ENCODE peak calls at places on chromosome 17, in five cellular contexts. One of them, this sample, is unnamed.

GRCh38 chr17:47368262-47368661 is 44.5 kb downstream of the EFCAB13 start:
- DNase-seq in pancreas: no peak
- DNase-seq in activated CD4-positive, alpha-beta T cell treated with anti-CD3 and anti-CD28 coated beads, Interleukin-2, amount 50 U/mL, for 4 hours: no peak
- DNase-seq in SW480: no peak
- DNase-seq in stimulated activated CD4-positive, alpha-beta T cell treated with anti-CD3 and anti-CD28 coated beads, Interleukin-4, amount 100 ng/mL, for 4 hours: no peak
- DNase-seq in this sample: no peak

GRCh38 chr17:38773258-38773657 is 20.7 kb downstream of the PSMB3 start:
- DNase-seq in stimulated activated CD4-positive, alpha-beta T cell treated with anti-CD3 and anti-CD28 coated beads, Interleukin-4, amount 100 ng/mL, for 4 hours: no peak
- DNase-seq in activated CD4-positive, alpha-beta T cell treated with anti-CD3 and anti-CD28 coated beads, Interleukin-2, amount 50 U/mL, for 4 hours: no peak
- DNase-seq in pancreas: no peak
- DNase-seq in SW480: no peak
- DNase-seq in this sample: no peak

GRCh38 chr17:75289122-75289831 is at the start of gene SLC25A19:
- DNase-seq in pancreas: peak
- DNase-seq in stimulated activated CD4-positive, alpha-beta T cell treated with anti-CD3 and anti-CD28 coated beads, Interleukin-4, amount 100 ng/mL, for 4 hours: peak
- DNase-seq in SW480: peak
- DNase-seq in activated CD4-positive, alpha-beta T cell treated with anti-CD3 and anti-CD28 coated beads, Interleukin-2, amount 50 U/mL, for 4 hours: peak
- DNase-seq in this sample: peak

GRCh38 chr17:46199379-46199778 is 6.2 kb upstream of the KANSL1 start:
- DNase-seq in stimulated activated CD4-positive, alpha-beta T cell treated with anti-CD3 and anti-CD28 coated beads, Interleukin-4, amount 100 ng/mL, for 4 hours: no peak
- DNase-seq in pancreas: no peak
- DNase-seq in activated CD4-positive, alpha-beta T cell treated with anti-CD3 and anti-CD28 coated beads, Interleukin-2, amount 50 U/mL, for 4 hours: no peak
- DNase-seq in SW480: no peak
- DNase-seq in this sample: no peak

GRCh38 chr17:55283256-55283965 is 18.7 kb downstream of the HLF start:
- DNase-seq in stimulated activated CD4-positive, alpha-beta T cell treated with anti-CD3 and anti-CD28 coated beads, Interleukin-4, amount 100 ng/mL, for 4 hours: no peak
- DNase-seq in activated CD4-positive, alpha-beta T cell treated with anti-CD3 and anti-CD28 coated beads, Interleukin-2, amount 50 U/mL, for 4 hours: no peak
- DNase-seq in SW480: no peak
- DNase-seq in pancreas: no peak
- DNase-seq in this sample: no peak

GRCh38 chr17:13513039-13513405 is 88.7 kb downstream of the HS3ST3A1 start:
- DNase-seq in stimulated activated CD4-positive, alpha-beta T cell treated with anti-CD3 and anti-CD28 coated beads, Interleukin-4, amount 100 ng/mL, for 4 hours: no peak
- DNase-seq in activated CD4-positive, alpha-beta T cell treated with anti-CD3 and anti-CD28 coated beads, Interleukin-2, amount 50 U/mL, for 4 hours: no peak
- DNase-seq in SW480: no peak
- DNase-seq in pancreas: no peak
- DNase-seq in this sample: no peak

GRCh38 chr17:77273397-77274136 is 132.8 kb downstream of the SEC14L1 start:
- DNase-seq in activated CD4-positive, alpha-beta T cell treated with anti-CD3 and anti-CD28 coated beads, Interleukin-2, amount 50 U/mL, for 4 hours: no peak
- DNase-seq in pancreas: no peak
- DNase-seq in SW480: no peak
- DNase-seq in stimulated activated CD4-positive, alpha-beta T cell treated with anti-CD3 and anti-CD28 coated beads, Interleukin-4, amount 100 ng/mL, for 4 hours: no peak
- DNase-seq in this sample: no peak

GRCh38 chr17:41695954-41696720 is 7.5 kb downstream of the EIF1 start:
- DNase-seq in stimulated activated CD4-positive, alpha-beta T cell treated with anti-CD3 and anti-CD28 coated beads, Interleukin-4, amount 100 ng/mL, for 4 hours: peak
- DNase-seq in activated CD4-positive, alpha-beta T cell treated with anti-CD3 and anti-CD28 coated beads, Interleukin-2, amount 50 U/mL, for 4 hours: peak
- DNase-seq in pancreas: peak
- DNase-seq in SW480: peak
- DNase-seq in this sample: peak

GRCh38 chr17:59903455-59903854 is 10.5 kb downstream of the RPS6KB1 start:
- DNase-seq in activated CD4-positive, alpha-beta T cell treated with anti-CD3 and anti-CD28 coated beads, Interleukin-2, amount 50 U/mL, for 4 hours: no peak
- DNase-seq in stimulated activated CD4-positive, alpha-beta T cell treated with anti-CD3 and anti-CD28 coated beads, Interleukin-4, amount 100 ng/mL, for 4 hours: no peak
- DNase-seq in SW480: no peak
- DNase-seq in pancreas: no peak
- DNase-seq in this sample: no peak

GRCh38 chr17:56175299-56175935 is 22.1 kb downstream of the ANKFN1 start:
- DNase-seq in pancreas: no peak
- DNase-seq in stimulated activated CD4-positive, alpha-beta T cell treated with anti-CD3 and anti-CD28 coated beads, Interleukin-4, amount 100 ng/mL, for 4 hours: no peak
- DNase-seq in SW480: no peak
- DNase-seq in activated CD4-positive, alpha-beta T cell treated with anti-CD3 and anti-CD28 coated beads, Interleukin-2, amount 50 U/mL, for 4 hours: no peak
- DNase-seq in this sample: no peak

GRCh38 chr17:14332331-14332730 is 31.4 kb downstream of the HS3ST3B1 start:
- DNase-seq in pancreas: no peak
- DNase-seq in stimulated activated CD4-positive, alpha-beta T cell treated with anti-CD3 and anti-CD28 coated beads, Interleukin-4, amount 100 ng/mL, for 4 hours: no peak
- DNase-seq in SW480: no peak
- DNase-seq in activated CD4-positive, alpha-beta T cell treated with anti-CD3 and anti-CD28 coated beads, Interleukin-2, amount 50 U/mL, for 4 hours: no peak
- DNase-seq in this sample: no peak

GRCh38 chr17:9839433-9839832 is 13.7 kb downstream of the GLP2R start:
- DNase-seq in pancreas: no peak
- DNase-seq in SW480: no peak
- DNase-seq in activated CD4-positive, alpha-beta T cell treated with anti-CD3 and anti-CD28 coated beads, Interleukin-2, amount 50 U/mL, for 4 hours: no peak
- DNase-seq in stimulated activated CD4-positive, alpha-beta T cell treated with anti-CD3 and anti-CD28 coated beads, Interleukin-4, amount 100 ng/mL, for 4 hours: no peak
- DNase-seq in this sample: no peak

GRCh38 chr17:67431210-67432015 is 54.3 kb downstream of the PITPNC1 start:
- DNase-seq in stimulated activated CD4-positive, alpha-beta T cell treated with anti-CD3 and anti-CD28 coated beads, Interleukin-4, amount 100 ng/mL, for 4 hours: no peak
- DNase-seq in activated CD4-positive, alpha-beta T cell treated with anti-CD3 and anti-CD28 coated beads, Interleukin-2, amount 50 U/mL, for 4 hours: no peak
- DNase-seq in SW480: peak
- DNase-seq in pancreas: no peak
- DNase-seq in this sample: no peak

GRCh38 chr17:49925916-49926315 is 43.1 kb upstream of the DLX4 start:
- DNase-seq in SW480: no peak
- DNase-seq in pancreas: no peak
- DNase-seq in stimulated activated CD4-positive, alpha-beta T cell treated with anti-CD3 and anti-CD28 coated beads, Interleukin-4, amount 100 ng/mL, for 4 hours: no peak
- DNase-seq in activated CD4-positive, alpha-beta T cell treated with anti-CD3 and anti-CD28 coated beads, Interleukin-2, amount 50 U/mL, for 4 hours: no peak
- DNase-seq in this sample: no peak

GRCh38 chr17:17540278-17540906 is 44.2 kb upstream of the RASD1 start:
- DNase-seq in pancreas: no peak
- DNase-seq in SW480: no peak
- DNase-seq in activated CD4-positive, alpha-beta T cell treated with anti-CD3 and anti-CD28 coated beads, Interleukin-2, amount 50 U/mL, for 4 hours: no peak
- DNase-seq in stimulated activated CD4-positive, alpha-beta T cell treated with anti-CD3 and anti-CD28 coated beads, Interleukin-4, amount 100 ng/mL, for 4 hours: no peak
- DNase-seq in this sample: no peak

GRCh38 chr17:39921323-39921722 is 2.9 kb upstream of the GSDMB start:
- DNase-seq in stimulated activated CD4-positive, alpha-beta T cell treated with anti-CD3 and anti-CD28 coated beads, Interleukin-4, amount 100 ng/mL, for 4 hours: peak
- DNase-seq in activated CD4-positive, alpha-beta T cell treated with anti-CD3 and anti-CD28 coated beads, Interleukin-2, amount 50 U/mL, for 4 hours: no peak
- DNase-seq in SW480: no peak
- DNase-seq in pancreas: no peak
- DNase-seq in this sample: no peak

GRCh38 chr17:75551276-75551675 is 25.8 kb downstream of the LLGL2 start:
- DNase-seq in pancreas: no peak
- DNase-seq in activated CD4-positive, alpha-beta T cell treated with anti-CD3 and anti-CD28 coated beads, Interleukin-2, amount 50 U/mL, for 4 hours: no peak
- DNase-seq in SW480: no peak
- DNase-seq in stimulated activated CD4-positive, alpha-beta T cell treated with anti-CD3 and anti-CD28 coated beads, Interleukin-4, amount 100 ng/mL, for 4 hours: no peak
- DNase-seq in this sample: no peak

GRCh38 chr17:46995841-46996571 is 17.0 kb upstream of the RPRML start:
- DNase-seq in stimulated activated CD4-positive, alpha-beta T cell treated with anti-CD3 and anti-CD28 coated beads, Interleukin-4, amount 100 ng/mL, for 4 hours: no peak
- DNase-seq in SW480: no peak
- DNase-seq in pancreas: no peak
- DNase-seq in activated CD4-positive, alpha-beta T cell treated with anti-CD3 and anti-CD28 coated beads, Interleukin-2, amount 50 U/mL, for 4 hours: no peak
- DNase-seq in this sample: no peak

GRCh38 chr17:1839516-1839915 is 9.7 kb downstream of the RPA1 start:
- DNase-seq in pancreas: no peak
- DNase-seq in activated CD4-positive, alpha-beta T cell treated with anti-CD3 and anti-CD28 coated beads, Interleukin-2, amount 50 U/mL, for 4 hours: no peak
- DNase-seq in SW480: no peak
- DNase-seq in stimulated activated CD4-positive, alpha-beta T cell treated with anti-CD3 and anti-CD28 coated beads, Interleukin-4, amount 100 ng/mL, for 4 hours: no peak
- DNase-seq in this sample: no peak

GRCh38 chr17:50129303-50129945 is 536 bp downstream of the SAMD14 start:
- DNase-seq in stimulated activated CD4-positive, alpha-beta T cell treated with anti-CD3 and anti-CD28 coated beads, Interleukin-4, amount 100 ng/mL, for 4 hours: no peak
- DNase-seq in pancreas: no peak
- DNase-seq in activated CD4-positive, alpha-beta T cell treated with anti-CD3 and anti-CD28 coated beads, Interleukin-2, amount 50 U/mL, for 4 hours: peak
- DNase-seq in SW480: peak
- DNase-seq in this sample: no peak

GRCh38 chr17:42101513-42102292 is 3.4 kb upstream of the ZNF385C start:
- DNase-seq in pancreas: peak
- DNase-seq in stimulated activated CD4-positive, alpha-beta T cell treated with anti-CD3 and anti-CD28 coated beads, Interleukin-4, amount 100 ng/mL, for 4 hours: peak
- DNase-seq in activated CD4-positive, alpha-beta T cell treated with anti-CD3 and anti-CD28 coated beads, Interleukin-2, amount 50 U/mL, for 4 hours: peak
- DNase-seq in SW480: peak
- DNase-seq in this sample: no peak

GRCh38 chr17:29292992-29293889 is 707 bp downstream of the NUFIP2 start:
- DNase-seq in stimulated activated CD4-positive, alpha-beta T cell treated with anti-CD3 and anti-CD28 coated beads, Interleukin-4, amount 100 ng/mL, for 4 hours: peak
- DNase-seq in activated CD4-positive, alpha-beta T cell treated with anti-CD3 and anti-CD28 coated beads, Interleukin-2, amount 50 U/mL, for 4 hours: peak
- DNase-seq in SW480: peak
- DNase-seq in pancreas: peak
- DNase-seq in this sample: no peak

GRCh38 chr17:59106463-59107305 is at the start of gene TRIM37:
- DNase-seq in activated CD4-positive, alpha-beta T cell treated with anti-CD3 and anti-CD28 coated beads, Interleukin-2, amount 50 U/mL, for 4 hours: peak
- DNase-seq in stimulated activated CD4-positive, alpha-beta T cell treated with anti-CD3 and anti-CD28 coated beads, Interleukin-4, amount 100 ng/mL, for 4 hours: peak
- DNase-seq in SW480: peak
- DNase-seq in pancreas: peak
- DNase-seq in this sample: peak

GRCh38 chr17:64741038-64741641 is 79.0 kb upstream of the SMURF2 start:
- DNase-seq in pancreas: peak
- DNase-seq in activated CD4-positive, alpha-beta T cell treated with anti-CD3 and anti-CD28 coated beads, Interleukin-2, amount 50 U/mL, for 4 hours: no peak
- DNase-seq in SW480: no peak
- DNase-seq in stimulated activated CD4-positive, alpha-beta T cell treated with anti-CD3 and anti-CD28 coated beads, Interleukin-4, amount 100 ng/mL, for 4 hours: no peak
- DNase-seq in this sample: no peak

GRCh38 chr17:65552214-65552613 is 9.2 kb downstream of the AXIN2 start:
- DNase-seq in stimulated activated CD4-positive, alpha-beta T cell treated with anti-CD3 and anti-CD28 coated beads, Interleukin-4, amount 100 ng/mL, for 4 hours: no peak
- DNase-seq in SW480: no peak
- DNase-seq in activated CD4-positive, alpha-beta T cell treated with anti-CD3 and anti-CD28 coated beads, Interleukin-2, amount 50 U/mL, for 4 hours: no peak
- DNase-seq in pancreas: no peak
- DNase-seq in this sample: no peak

GRCh38 chr17:79905832-79906231 is 66.6 kb upstream of the CBX4 start:
- DNase-seq in stimulated activated CD4-positive, alpha-beta T cell treated with anti-CD3 and anti-CD28 coated beads, Interleukin-4, amount 100 ng/mL, for 4 hours: no peak
- DNase-seq in activated CD4-positive, alpha-beta T cell treated with anti-CD3 and anti-CD28 coated beads, Interleukin-2, amount 50 U/mL, for 4 hours: no peak
- DNase-seq in pancreas: no peak
- DNase-seq in SW480: peak
- DNase-seq in this sample: no peak

GRCh38 chr17:7997186-7997585 is 5.2 kb upstream of the GUCY2D start:
- DNase-seq in activated CD4-positive, alpha-beta T cell treated with anti-CD3 and anti-CD28 coated beads, Interleukin-2, amount 50 U/mL, for 4 hours: peak
- DNase-seq in stimulated activated CD4-positive, alpha-beta T cell treated with anti-CD3 and anti-CD28 coated beads, Interleukin-4, amount 100 ng/mL, for 4 hours: no peak
- DNase-seq in SW480: peak
- DNase-seq in pancreas: peak
- DNase-seq in this sample: no peak

GRCh38 chr17:57662644-57663308 is 82.3 kb downstream of the CCDC182 start:
- DNase-seq in stimulated activated CD4-positive, alpha-beta T cell treated with anti-CD3 and anti-CD28 coated beads, Interleukin-4, amount 100 ng/mL, for 4 hours: peak
- DNase-seq in SW480: peak
- DNase-seq in pancreas: peak
- DNase-seq in activated CD4-positive, alpha-beta T cell treated with anti-CD3 and anti-CD28 coated beads, Interleukin-2, amount 50 U/mL, for 4 hours: peak
- DNase-seq in this sample: peak

GRCh38 chr17:76088041-76088867 is 9.3 kb downstream of the ZACN start:
- DNase-seq in SW480: no peak
- DNase-seq in stimulated activated CD4-positive, alpha-beta T cell treated with anti-CD3 and anti-CD28 coated beads, Interleukin-4, amount 100 ng/mL, for 4 hours: no peak
- DNase-seq in activated CD4-positive, alpha-beta T cell treated with anti-CD3 and anti-CD28 coated beads, Interleukin-2, amount 50 U/mL, for 4 hours: no peak
- DNase-seq in pancreas: no peak
- DNase-seq in this sample: no peak

GRCh38 chr17:39096435-39097158 is 54.8 kb downstream of the PLXDC1 start:
- DNase-seq in stimulated activated CD4-positive, alpha-beta T cell treated with anti-CD3 and anti-CD28 coated beads, Interleukin-4, amount 100 ng/mL, for 4 hours: no peak
- DNase-seq in activated CD4-positive, alpha-beta T cell treated with anti-CD3 and anti-CD28 coated beads, Interleukin-2, amount 50 U/mL, for 4 hours: no peak
- DNase-seq in SW480: no peak
- DNase-seq in pancreas: no peak
- DNase-seq in this sample: no peak

GRCh38 chr17:28369684-28370034 is 448 bp downstream of the VTN start:
- DNase-seq in SW480: no peak
- DNase-seq in activated CD4-positive, alpha-beta T cell treated with anti-CD3 and anti-CD28 coated beads, Interleukin-2, amount 50 U/mL, for 4 hours: no peak
- DNase-seq in stimulated activated CD4-positive, alpha-beta T cell treated with anti-CD3 and anti-CD28 coated beads, Interleukin-4, amount 100 ng/mL, for 4 hours: no peak
- DNase-seq in pancreas: no peak
- DNase-seq in this sample: no peak

GRCh38 chr17:44323359-44324091 is 1.1 kb downstream of the SLC25A39 start:
- DNase-seq in stimulated activated CD4-positive, alpha-beta T cell treated with anti-CD3 and anti-CD28 coated beads, Interleukin-4, amount 100 ng/mL, for 4 hours: no peak
- DNase-seq in activated CD4-positive, alpha-beta T cell treated with anti-CD3 and anti-CD28 coated beads, Interleukin-2, amount 50 U/mL, for 4 hours: no peak
- DNase-seq in SW480: no peak
- DNase-seq in pancreas: peak
- DNase-seq in this sample: no peak

GRCh38 chr17:74244543-74244942 is 29.5 kb upstream of the DNAI2 start:
- DNase-seq in stimulated activated CD4-positive, alpha-beta T cell treated with anti-CD3 and anti-CD28 coated beads, Interleukin-4, amount 100 ng/mL, for 4 hours: no peak
- DNase-seq in activated CD4-positive, alpha-beta T cell treated with anti-CD3 and anti-CD28 coated beads, Interleukin-2, amount 50 U/mL, for 4 hours: no peak
- DNase-seq in pancreas: no peak
- DNase-seq in SW480: no peak
- DNase-seq in this sample: no peak

GRCh38 chr17:13592427-13592826 is 9.3 kb downstream of the HS3ST3A1 start:
- DNase-seq in SW480: no peak
- DNase-seq in pancreas: no peak
- DNase-seq in activated CD4-positive, alpha-beta T cell treated with anti-CD3 and anti-CD28 coated beads, Interleukin-2, amount 50 U/mL, for 4 hours: no peak
- DNase-seq in stimulated activated CD4-positive, alpha-beta T cell treated with anti-CD3 and anti-CD28 coated beads, Interleukin-4, amount 100 ng/mL, for 4 hours: no peak
- DNase-seq in this sample: no peak

GRCh38 chr17:78704594-78704993 is 77.5 kb downstream of the CYTH1 start:
- DNase-seq in SW480: no peak
- DNase-seq in stimulated activated CD4-positive, alpha-beta T cell treated with anti-CD3 and anti-CD28 coated beads, Interleukin-4, amount 100 ng/mL, for 4 hours: no peak
- DNase-seq in pancreas: no peak
- DNase-seq in activated CD4-positive, alpha-beta T cell treated with anti-CD3 and anti-CD28 coated beads, Interleukin-2, amount 50 U/mL, for 4 hours: no peak
- DNase-seq in this sample: no peak

GRCh38 chr17:2549392-2550211 is 37.9 kb upstream of the METTL16 start:
- DNase-seq in stimulated activated CD4-positive, alpha-beta T cell treated with anti-CD3 and anti-CD28 coated beads, Interleukin-4, amount 100 ng/mL, for 4 hours: no peak
- DNase-seq in activated CD4-positive, alpha-beta T cell treated with anti-CD3 and anti-CD28 coated beads, Interleukin-2, amount 50 U/mL, for 4 hours: no peak
- DNase-seq in pancreas: no peak
- DNase-seq in SW480: no peak
- DNase-seq in this sample: no peak

GRCh38 chr17:59761385-59762021 is 54.0 kb downstream of the VMP1 start:
- DNase-seq in stimulated activated CD4-positive, alpha-beta T cell treated with anti-CD3 and anti-CD28 coated beads, Interleukin-4, amount 100 ng/mL, for 4 hours: no peak
- DNase-seq in pancreas: no peak
- DNase-seq in activated CD4-positive, alpha-beta T cell treated with anti-CD3 and anti-CD28 coated beads, Interleukin-2, amount 50 U/mL, for 4 hours: no peak
- DNase-seq in SW480: no peak
- DNase-seq in this sample: no peak